ENCODE peak calls at places on chromosome 17, in six cellular contexts. L is PC-9, K is fibroblast of lung, H is cardiac muscle cell, J is adrenal gland, W is left ventricle myocardium inferior. X is an unnamed sample. For H3K27me3, the result is how much of the 10 kb centered on the place peaks cover.

GRCh38 chr17:68519911-68520310 is 7.7 kb downstream of the PRKAR1A start:
- DNase-seq in K (peak), L (no peak), W (peak), J (no peak), H (peak), X (no peak)

GRCh38 chr17:14340968-14341412 is 40.1 kb downstream of the HS3ST3B1 start:
- DNase-seq in H (no peak), J (no peak), W (no peak), L (no peak), K (no peak), X (no peak)

GRCh38 chr17:56173026-56173425 is 19.8 kb downstream of the ANKFN1 start:
- DNase-seq in H (no peak), K (no peak), W (no peak), L (no peak), J (no peak), X (no peak)

GRCh38 chr17:74325376-74325742 is 667 bp upstream of the KIF19 start:
- DNase-seq in H (no peak), W (no peak), K (no peak), J (no peak), L (no peak), X (no peak)

GRCh38 chr17:64632606-64633005 is 29.5 kb downstream of the SMURF2 start:
- DNase-seq in K (peak), W (no peak), H (no peak), L (no peak), J (no peak), X (no peak)

GRCh38 chr17:51351890-51352289 is 91.5 kb downstream of the UTP18 start:
- DNase-seq in L (no peak), W (peak), K (peak), J (no peak), H (peak), X (no peak)

GRCh38 chr17:41167561-41167960 is 460 bp downstream of the KRTAP4-3 start:
- DNase-seq in W (no peak), J (no peak), H (no peak), K (no peak), L (no peak), X (no peak)

GRCh38 chr17:33377837-33378236 is 84.7 kb upstream of the ASIC2 start:
- DNase-seq in H (no peak), J (no peak), L (no peak), W (no peak), K (no peak), X (no peak)

GRCh38 chr17:41140360-41141132 is at the start of gene KRTAP4-6:
- DNase-seq in K (peak), W (no peak), L (peak), J (no peak), H (no peak), X (no peak)

GRCh38 chr17:81285179-81285878 is 9.8 kb downstream of the SLC38A10 start:
- DNase-seq in J (peak), H (peak), L (no peak), W (peak), K (peak), X (peak)

GRCh38 chr17:8004899-8005298 is 2.5 kb downstream of the GUCY2D start:
- DNase-seq in J (no peak), H (peak), L (no peak), K (peak), W (no peak), X (no peak)

DNA sequence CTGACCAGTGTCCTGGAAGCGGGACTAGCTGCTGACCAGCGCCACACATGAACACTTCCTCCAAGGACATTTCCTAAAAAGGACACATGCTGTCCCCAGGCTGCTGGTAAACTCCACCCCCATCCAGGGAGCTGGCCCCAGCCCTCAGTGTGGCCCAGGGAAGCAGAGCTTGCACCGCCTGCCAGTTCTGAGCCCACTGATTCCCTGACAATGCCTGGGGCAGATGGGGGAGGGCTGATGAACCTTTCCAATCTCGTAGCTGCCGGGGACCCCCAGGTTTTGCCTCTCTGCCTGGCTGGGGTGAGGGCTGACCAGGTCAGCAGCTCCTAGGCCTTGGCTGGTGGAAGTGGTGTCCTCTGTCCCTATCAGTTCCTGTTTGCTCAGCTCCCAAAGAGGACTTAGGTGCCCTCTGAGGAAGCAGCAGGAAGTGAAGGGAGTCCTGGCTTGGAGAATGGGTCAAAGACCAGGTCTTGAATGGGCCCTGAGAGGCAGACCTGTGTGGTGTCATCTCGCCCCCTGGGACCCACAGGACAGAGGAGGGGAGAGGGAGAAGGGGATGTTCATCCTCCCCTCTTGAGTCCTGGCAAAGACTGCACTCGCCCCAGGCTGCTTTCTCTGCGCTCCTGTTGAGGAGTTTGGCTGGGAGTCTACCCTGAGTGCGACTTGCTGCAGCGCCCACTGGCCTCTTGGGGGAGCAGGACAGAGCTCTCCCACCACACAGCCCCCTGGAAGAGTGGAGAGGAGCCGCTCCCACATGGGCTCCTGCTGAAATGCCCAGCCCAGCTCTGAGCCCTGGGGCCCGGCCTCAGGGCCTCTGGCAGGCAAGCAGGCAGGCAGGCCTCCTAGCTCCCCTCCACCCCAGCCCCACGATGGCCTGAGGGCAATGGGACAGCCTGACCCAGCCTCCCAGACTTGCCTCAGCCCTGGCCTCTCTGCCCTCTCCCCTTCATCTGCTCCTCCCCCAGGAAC is 16.8 kb downstream of the PDK2 start:
- DNase-seq in J (peak), L (no peak), H (no peak), K (no peak), W (peak), X (no peak)
- TF ChIP-seq CTCF in J (no peak), L (no peak), H (no peak), K (no peak), W (no peak), X (no peak)

GRCh38 chr17:57898487-57899311 is 48.9 kb upstream of the MRPS23 start:
- DNase-seq in W (peak), L (peak), K (peak), J (no peak), H (peak), X (no peak)
- H3K27ac ChIP-seq in W (peak), L (no peak), K (peak), J (peak), H (peak), X (no peak)

GRCh38 chr17:79779661-79780365 is 1.9 kb downstream of the CBX2 start:
- DNase-seq in H (no peak), J (no peak), W (no peak), K (no peak), L (no peak), X (no peak)
- H3K27me3 ChIP-seq in H (under half), J (under half), W (half or more), K (under half), L (under half), X (half or more)

DNA sequence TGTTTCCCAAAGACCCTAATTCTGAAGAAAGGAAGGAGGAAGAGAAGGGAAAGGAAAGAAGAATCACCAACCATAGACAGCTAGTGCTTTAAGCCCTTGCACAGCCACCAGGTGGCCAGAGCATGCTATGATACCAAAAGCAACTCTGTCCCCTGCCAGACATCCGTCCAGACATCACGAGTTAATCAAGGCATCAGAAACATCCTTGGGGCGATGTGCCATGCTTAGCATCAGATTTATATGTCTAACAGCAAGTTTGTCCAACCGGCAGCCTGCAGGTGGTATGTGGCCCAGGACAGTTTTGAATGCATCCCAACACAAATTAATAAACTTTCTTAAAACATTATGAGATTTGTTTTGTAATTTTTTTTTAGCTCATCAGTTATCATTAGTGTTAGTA is 2.9 kb upstream of the CRYBA1 start:
- DNase-seq in K (peak), J (no peak), H (no peak), W (no peak), L (no peak), X (no peak)
- TF ChIP-seq CTCF in K (peak), J (peak), H (peak), W (peak), L (peak), X (no peak)

GRCh38 chr17:17071531-17072360 is 29.5 kb downstream of the MPRIP start:
- DNase-seq in K (no peak), J (no peak), L (no peak), W (no peak), H (no peak), X (no peak)

GRCh38 chr17:17073627-17074521 is 31.6 kb downstream of the MPRIP start:
- DNase-seq in L (no peak), W (peak), K (peak), J (no peak), H (no peak), X (no peak)

GRCh38 chr17:17073006-17073626 is 30.9 kb downstream of the MPRIP start:
- DNase-seq in W (no peak), H (no peak), J (no peak), L (no peak), K (no peak), X (no peak)

GRCh38 chr17:17070931-17071330 is 28.7 kb downstream of the MPRIP start:
- DNase-seq in K (no peak), J (no peak), W (no peak), L (no peak), H (no peak), X (no peak)

GRCh38 chr17:17072546-17072945 is 30.3 kb downstream of the MPRIP start:
- DNase-seq in J (no peak), L (no peak), K (no peak), W (no peak), H (no peak), X (no peak)
- H3K27ac ChIP-seq in J (no peak), L (peak), K (no peak), W (peak), H (no peak), X (no peak)

GRCh38 chr17:10200645-10201044 is 2.2 kb upstream of the GAS7 start:
- DNase-seq in L (no peak), H (no peak), W (no peak), J (no peak), K (no peak), X (no peak)

GRCh38 chr17:10198509-10199249 is at the start of gene GAS7:
- DNase-seq in W (peak), L (no peak), H (peak), K (peak), J (peak), X (no peak)

GRCh38 chr17:10197721-10198508 is 491 bp downstream of the GAS7 start:
- DNase-seq in K (no peak), L (no peak), H (no peak), W (peak), J (no peak), X (no peak)

GRCh38 chr17:10201680-10202079 is 3.3 kb upstream of the GAS7 start:
- DNase-seq in H (no peak), W (no peak), K (no peak), L (no peak), J (no peak), X (no peak)

GRCh38 chr17:10200016-10200415 is 1.6 kb upstream of the GAS7 start:
- DNase-seq in H (no peak), J (no peak), K (no peak), L (no peak), W (no peak), X (no peak)
- H3K27me3 ChIP-seq in H (under half), J (under half), K (under half), L (under half), W (under half), X (under half)

DNA sequence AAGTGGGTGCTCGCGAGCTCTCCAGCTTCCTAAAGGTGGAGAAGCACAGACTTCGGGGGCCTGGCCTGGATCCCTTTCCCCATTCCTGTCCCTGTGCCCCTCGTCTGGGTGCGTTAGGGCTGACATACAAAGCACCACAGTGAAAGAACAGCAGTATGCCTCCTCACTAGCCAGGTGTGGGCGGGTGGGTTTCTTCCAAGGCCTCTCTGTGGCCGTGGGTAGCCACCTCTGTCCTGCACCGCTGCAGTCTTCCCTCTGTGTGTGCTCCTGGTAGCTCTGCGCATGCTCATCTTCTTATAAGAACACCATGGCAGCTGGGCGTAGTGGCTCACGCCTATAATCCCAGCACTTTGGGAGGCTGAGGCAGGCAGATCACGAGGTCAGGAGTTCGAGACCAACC is 1.9 kb upstream of the STH start:
- DNase-seq in H (no peak), K (no peak), W (no peak), J (no peak), L (no peak), X (no peak)
- TF ChIP-seq CTCF in H (no peak), K (no peak), W (no peak), J (no peak), L (no peak), X (no peak)

GRCh38 chr17:12290207-12290606 is 269.5 kb downstream of the MAP2K4 start:
- DNase-seq in H (no peak), K (no peak), L (no peak), J (no peak), W (no peak), X (no peak)

GRCh38 chr17:12282056-12282455 is 261.4 kb downstream of the MAP2K4 start:
- DNase-seq in W (no peak), H (no peak), K (peak), J (no peak), L (no peak), X (no peak)

GRCh38 chr17:12288007-12288406 is 267.3 kb downstream of the MAP2K4 start:
- DNase-seq in J (no peak), K (no peak), H (no peak), W (no peak), L (no peak), X (no peak)
- H3K27ac ChIP-seq in J (no peak), K (no peak), H (no peak), W (no peak), L (no peak), X (no peak)

X was measured in CD4-positive, alpha-beta T cell.